ENCODE peak calls at places on chromosomes 5 and 9, in eight cellular contexts. K is posterior cingulate gyrus; Q is AG09319; J is D341Med; R is cardiac muscle cell; Y is right atrium auricular region; G is occipital lobe; V is stimulated activated effector memory CD8-positive, alpha-beta T cell treated with anti-CD3 and anti-CD28 coated beads, Interleukin-12 subunit alpha, Interleukin-12 subunit beta, amount 100 ng/mL, for 72 hours. N is an unnamed sample.

GRCh38 chr9:128372784-128373183 is 1.6 kb downstream of the URM1 start:
- DNase-seq in K (no peak), Q (no peak), J (no peak), R (no peak), Y (no peak), V (no peak), G (no peak), N (no peak)

GRCh38 chr5:147906326-147907095 is at the start of gene C5orf46:
- DNase-seq in G (no peak), K (no peak), V (no peak), Q (no peak), R (peak), Y (no peak), J (no peak), N (no peak)

GRCh38 chr5:173868096-173868879 is 19.9 kb upstream of the CPEB4 start:
- DNase-seq in G (no peak), V (no peak), Y (no peak), K (no peak), Q (no peak), J (no peak), R (peak), N (no peak)

GRCh38 chr9:89843591-89843990 is 238.8 kb downstream of the GADD45G start:
- DNase-seq in G (no peak), K (no peak), J (no peak), R (no peak), Q (no peak), V (peak), Y (peak), N (no peak)

GRCh38 chr5:99022250-99022649 is 93.4 kb upstream of the CHD1 start:
- DNase-seq in R (no peak), Y (no peak), Q (no peak), J (no peak), G (no peak), K (no peak), V (no peak), N (peak)

GRCh38 chr9:105098370-105098769 is 146.1 kb upstream of the SLC44A1 start:
- DNase-seq in K (no peak), J (no peak), Q (no peak), V (no peak), Y (no peak), R (no peak), G (no peak), N (no peak)

GRCh38 chr5:131394128-131394527 is 130.3 kb downstream of the CDC42SE2 start:
- DNase-seq in K (no peak), J (no peak), V (no peak), G (no peak), Q (no peak), R (peak), Y (no peak), N (no peak)

GRCh38 chr9:122056484-122056883 is 36.6 kb downstream of the TTLL11 start:
- DNase-seq in Q (no peak), Y (no peak), R (no peak), G (no peak), K (no peak), V (no peak), J (no peak), N (no peak)

GRCh38 chr5:119435436-119436132 is 16.7 kb upstream of the HSD17B4 start:
- DNase-seq in G (peak), V (peak), Y (peak), J (no peak), R (peak), Q (no peak), K (peak), N (peak)

GRCh38 chr9:83992407-83992806 is 11.8 kb downstream of the RMI1 start:
- DNase-seq in V (no peak), Y (no peak), G (no peak), Q (no peak), K (no peak), R (no peak), J (no peak), N (no peak)

GRCh38 chr5:150306775-150307174 is 4.1 kb upstream of the ARSI start:
- DNase-seq in K (no peak), Q (no peak), R (no peak), Y (no peak), V (no peak), J (no peak), G (no peak), N (no peak)

GRCh38 chr9:72478993-72479392 is 42.4 kb upstream of the TMC1 start:
- DNase-seq in G (no peak), V (no peak), K (no peak), Q (no peak), Y (no peak), R (peak), J (no peak), N (no peak)

N was measured in NCI-H82.